ENCODE peak calls at places on chromosomes 12 and 14, in six cellular contexts. One of them, this sample, is unnamed.

GRCh38 chr14:67317822-67318221 is 41.8 kb downstream of the ATP6V1D start:
- DNase-seq in dorsolateral prefrontal cortex: no peak
- DNase-seq in fibroblast of lung: no peak
- DNase-seq in PC-3: peak; percentile 16
- DNase-seq in nephron progenitor cell: no peak
- DNase-seq in endodermal cell: no peak
- DNase-seq in this sample: no peak

GRCh38 chr12:122965851-122966742 is at the start of gene ABCB9:
- DNase-seq in dorsolateral prefrontal cortex: peak; percentile 93
- DNase-seq in fibroblast of lung: peak; percentile 83
- DNase-seq in PC-3: peak; percentile 96
- DNase-seq in nephron progenitor cell: peak; percentile 98
- DNase-seq in endodermal cell: peak; percentile 100
- DNase-seq in this sample: peak; percentile 88

GRCh38 chr14:85558505-85558904 is 28.6 kb downstream of the FLRT2 start:
- DNase-seq in dorsolateral prefrontal cortex: no peak
- DNase-seq in fibroblast of lung: no peak
- DNase-seq in PC-3: no peak
- DNase-seq in nephron progenitor cell: no peak
- DNase-seq in endodermal cell: no peak
- DNase-seq in this sample: no peak

GRCh38 chr14:99274346-99275221 is 2.6 kb upstream of the BCL11B start:
- DNase-seq in dorsolateral prefrontal cortex: peak; percentile 69
- DNase-seq in fibroblast of lung: peak; percentile 85
- DNase-seq in PC-3: peak; percentile 55
- DNase-seq in nephron progenitor cell: peak; percentile 87
- DNase-seq in endodermal cell: peak; percentile 98
- DNase-seq in this sample: no peak

GRCh38 chr14:83006071-83006670 is 1472.5 kb upstream of the SEL1L start:
- DNase-seq in dorsolateral prefrontal cortex: no peak
- DNase-seq in fibroblast of lung: no peak
- DNase-seq in PC-3: no peak
- DNase-seq in nephron progenitor cell: no peak
- DNase-seq in endodermal cell: peak; percentile 41
- DNase-seq in this sample: no peak

GRCh38 chr14:104307246-104307626 is 168.8 kb downstream of the KIF26A start:
- DNase-seq in dorsolateral prefrontal cortex: peak; percentile 24
- DNase-seq in fibroblast of lung: no peak
- DNase-seq in PC-3: no peak
- DNase-seq in nephron progenitor cell: no peak
- DNase-seq in endodermal cell: no peak
- DNase-seq in this sample: no peak

GRCh38 chr12:120761581-120761980 is 36.0 kb downstream of the ACADS start:
- DNase-seq in dorsolateral prefrontal cortex: no peak
- DNase-seq in fibroblast of lung: peak; percentile 39
- DNase-seq in PC-3: no peak
- DNase-seq in nephron progenitor cell: no peak
- DNase-seq in endodermal cell: peak; percentile 28
- DNase-seq in this sample: no peak

GRCh38 chr14:97458302-97459137 is 661.3 kb downstream of the VRK1 start:
- DNase-seq in dorsolateral prefrontal cortex: peak; percentile 30
- DNase-seq in fibroblast of lung: no peak
- DNase-seq in PC-3: no peak
- DNase-seq in nephron progenitor cell: peak; percentile 50
- DNase-seq in endodermal cell: peak; percentile 91
- DNase-seq in this sample: no peak

GRCh38 chr12:124398578-124399227 is 103.8 kb downstream of the RFLNA start:
- DNase-seq in dorsolateral prefrontal cortex: no peak
- DNase-seq in fibroblast of lung: no peak
- DNase-seq in PC-3: no peak
- DNase-seq in nephron progenitor cell: no peak
- DNase-seq in endodermal cell: no peak
- DNase-seq in this sample: no peak

GRCh38 chr14:106790189-106791036 is 1264.0 kb downstream of the TMEM121 start:
- DNase-seq in dorsolateral prefrontal cortex: no peak
- DNase-seq in fibroblast of lung: no peak
- DNase-seq in PC-3: peak; percentile 36
- DNase-seq in nephron progenitor cell: peak; percentile 19
- DNase-seq in endodermal cell: peak; percentile 64
- DNase-seq in this sample: peak; percentile 83

GRCh38 chr12:50188280-50188781 is 21.2 kb upstream of the CERS5 start:
- DNase-seq in dorsolateral prefrontal cortex: no peak
- DNase-seq in fibroblast of lung: peak; percentile 68
- DNase-seq in PC-3: no peak
- DNase-seq in nephron progenitor cell: no peak
- DNase-seq in endodermal cell: no peak
- DNase-seq in this sample: no peak

GRCh38 chr12:122875590-122876220 is 20.2 kb downstream of the VPS37B start:
- DNase-seq in dorsolateral prefrontal cortex: no peak
- DNase-seq in fibroblast of lung: peak; percentile 52
- DNase-seq in PC-3: no peak
- DNase-seq in nephron progenitor cell: no peak
- DNase-seq in endodermal cell: peak; percentile 53
- DNase-seq in this sample: peak; percentile 14

GRCh38 chr12:21912318-21912717 is 28.9 kb downstream of the ABCC9 start:
- DNase-seq in dorsolateral prefrontal cortex: no peak
- DNase-seq in fibroblast of lung: peak; percentile 45
- DNase-seq in PC-3: peak; percentile 88
- DNase-seq in nephron progenitor cell: no peak
- DNase-seq in endodermal cell: no peak
- DNase-seq in this sample: no peak

GRCh38 chr14:60116181-60116580 is 24.5 kb downstream of the PCNX4 start:
- DNase-seq in dorsolateral prefrontal cortex: no peak
- DNase-seq in fibroblast of lung: no peak
- DNase-seq in PC-3: no peak
- DNase-seq in nephron progenitor cell: no peak
- DNase-seq in endodermal cell: no peak
- DNase-seq in this sample: no peak

GRCh38 chr14:103563089-103563620 is 395 bp downstream of the COA8 start:
- DNase-seq in dorsolateral prefrontal cortex: no peak
- DNase-seq in fibroblast of lung: no peak
- DNase-seq in PC-3: peak; percentile 60
- DNase-seq in nephron progenitor cell: no peak
- DNase-seq in endodermal cell: no peak
- DNase-seq in this sample: no peak

GRCh38 chr12:113762155-113762848 is 203.8 kb downstream of the RBM19 start:
- DNase-seq in dorsolateral prefrontal cortex: no peak
- DNase-seq in fibroblast of lung: no peak
- DNase-seq in PC-3: no peak
- DNase-seq in nephron progenitor cell: peak; percentile 83
- DNase-seq in endodermal cell: peak; percentile 67
- DNase-seq in this sample: no peak

GRCh38 chr12:21775130-21775920 is 819 bp upstream of the KCNJ8 start:
- DNase-seq in dorsolateral prefrontal cortex: no peak
- DNase-seq in fibroblast of lung: no peak
- DNase-seq in PC-3: no peak
- DNase-seq in nephron progenitor cell: no peak
- DNase-seq in endodermal cell: peak; percentile 59
- DNase-seq in this sample: no peak

GRCh38 chr12:122064780-122065588 is 13.6 kb upstream of the MLXIP start:
- DNase-seq in dorsolateral prefrontal cortex: no peak
- DNase-seq in fibroblast of lung: peak; percentile 88
- DNase-seq in PC-3: peak; percentile 63
- DNase-seq in nephron progenitor cell: peak; percentile 76
- DNase-seq in endodermal cell: peak; percentile 90
- DNase-seq in this sample: no peak

GRCh38 chr14:92108345-92109254 is 2.2 kb upstream of the ATXN3 start:
- DNase-seq in dorsolateral prefrontal cortex: no peak
- DNase-seq in fibroblast of lung: no peak
- DNase-seq in PC-3: no peak
- DNase-seq in nephron progenitor cell: peak; percentile 27
- DNase-seq in endodermal cell: peak; percentile 75
- DNase-seq in this sample: peak; percentile 18

GRCh38 chr12:89345830-89346740 is 6.2 kb downstream of the DUSP6 start:
- DNase-seq in dorsolateral prefrontal cortex: peak; percentile 52
- DNase-seq in fibroblast of lung: peak; percentile 72
- DNase-seq in PC-3: peak; percentile 77
- DNase-seq in nephron progenitor cell: peak; percentile 47
- DNase-seq in endodermal cell: peak; percentile 96
- DNase-seq in this sample: no peak

GRCh38 chr12:1604464-1604863 is 10.1 kb upstream of the FBXL14 start:
- DNase-seq in dorsolateral prefrontal cortex: no peak
- DNase-seq in fibroblast of lung: no peak
- DNase-seq in PC-3: no peak
- DNase-seq in nephron progenitor cell: no peak
- DNase-seq in endodermal cell: no peak
- DNase-seq in this sample: no peak

GRCh38 chr12:52900166-52900895 is 4.5 kb downstream of the KRT8 start:
- DNase-seq in dorsolateral prefrontal cortex: no peak
- DNase-seq in fibroblast of lung: no peak
- DNase-seq in PC-3: peak; percentile 27
- DNase-seq in nephron progenitor cell: no peak
- DNase-seq in endodermal cell: no peak
- DNase-seq in this sample: no peak

GRCh38 chr14:68937790-68938514 is 41.1 kb downstream of the ACTN1 start:
- DNase-seq in dorsolateral prefrontal cortex: peak; percentile 59
- DNase-seq in fibroblast of lung: peak; percentile 56
- DNase-seq in PC-3: no peak
- DNase-seq in nephron progenitor cell: no peak
- DNase-seq in endodermal cell: peak; percentile 84
- DNase-seq in this sample: no peak

GRCh38 chr12:49471557-49471956 is 67.3 kb upstream of the KCNH3 start:
- DNase-seq in dorsolateral prefrontal cortex: no peak
- DNase-seq in fibroblast of lung: no peak
- DNase-seq in PC-3: no peak
- DNase-seq in nephron progenitor cell: no peak
- DNase-seq in endodermal cell: no peak
- DNase-seq in this sample: no peak

GRCh38 chr12:27064397-27065342 is 17.7 kb downstream of the C12orf71 start:
- DNase-seq in dorsolateral prefrontal cortex: no peak
- DNase-seq in fibroblast of lung: peak; percentile 20
- DNase-seq in PC-3: no peak
- DNase-seq in nephron progenitor cell: no peak
- DNase-seq in endodermal cell: no peak
- DNase-seq in this sample: no peak

GRCh38 chr14:61152851-61153364 is 128.2 kb downstream of the TMEM30B start:
- DNase-seq in dorsolateral prefrontal cortex: no peak
- DNase-seq in fibroblast of lung: peak; percentile 96
- DNase-seq in PC-3: peak; percentile 45
- DNase-seq in nephron progenitor cell: no peak
- DNase-seq in endodermal cell: no peak
- DNase-seq in this sample: no peak

GRCh38 chr12:22034709-22035506 is 11.1 kb upstream of the CMAS start:
- DNase-seq in dorsolateral prefrontal cortex: no peak
- DNase-seq in fibroblast of lung: peak; percentile 50
- DNase-seq in PC-3: no peak
- DNase-seq in nephron progenitor cell: no peak
- DNase-seq in endodermal cell: no peak
- DNase-seq in this sample: no peak

DNA sequence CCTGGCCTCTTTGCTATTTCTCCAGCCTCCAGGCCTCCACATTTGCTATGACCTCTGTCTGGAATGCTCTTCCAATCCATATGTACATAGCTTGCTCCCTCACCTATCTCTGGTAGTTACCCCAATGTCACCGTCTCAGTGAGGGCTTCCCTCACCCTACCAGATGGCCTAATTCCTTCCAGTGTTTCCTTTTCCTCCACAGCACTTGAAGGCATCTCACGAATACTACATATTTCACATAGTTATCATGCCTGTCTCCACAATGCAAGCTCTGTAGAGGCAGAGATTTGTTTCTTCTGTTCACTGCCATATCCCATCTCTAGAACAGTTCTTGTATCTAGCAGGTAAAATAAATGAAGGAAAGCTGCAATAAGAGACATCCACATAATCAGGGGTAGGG is 21.3 kb upstream of the HSP90B1 start:
- DNase-seq in dorsolateral prefrontal cortex: no peak
- DNase-seq in fibroblast of lung: peak; percentile 74
- DNase-seq in PC-3: no peak
- DNase-seq in nephron progenitor cell: no peak
- DNase-seq in endodermal cell: no peak
- DNase-seq in this sample: no peak
- TF ChIP-seq CTCF in dorsolateral prefrontal cortex: no peak
- TF ChIP-seq CTCF in fibroblast of lung: no peak
- TF ChIP-seq CTCF in PC-3: no peak
- TF ChIP-seq CTCF in nephron progenitor cell: no peak
- TF ChIP-seq CTCF in endodermal cell: no peak
- TF ChIP-seq CTCF in this sample: no peak

GRCh38 chr12:78406213-78406612 is 458.4 kb upstream of the SYT1 start:
- DNase-seq in dorsolateral prefrontal cortex: no peak
- DNase-seq in fibroblast of lung: no peak
- DNase-seq in PC-3: no peak
- DNase-seq in nephron progenitor cell: no peak
- DNase-seq in endodermal cell: no peak
- DNase-seq in this sample: no peak
- TF ChIP-seq CTCF in dorsolateral prefrontal cortex: no peak
- TF ChIP-seq CTCF in fibroblast of lung: no peak
- TF ChIP-seq CTCF in PC-3: no peak
- TF ChIP-seq CTCF in nephron progenitor cell: no peak
- TF ChIP-seq CTCF in endodermal cell: no peak
- TF ChIP-seq CTCF in this sample: no peak

GRCh38 chr12:95862038-95862437 is 3.3 kb downstream of the SNRPF start:
- DNase-seq in dorsolateral prefrontal cortex: no peak
- DNase-seq in fibroblast of lung: no peak
- DNase-seq in PC-3: no peak
- DNase-seq in nephron progenitor cell: no peak
- DNase-seq in endodermal cell: no peak
- DNase-seq in this sample: no peak
- TF ChIP-seq CTCF in dorsolateral prefrontal cortex: no peak
- TF ChIP-seq CTCF in fibroblast of lung: no peak
- TF ChIP-seq CTCF in PC-3: no peak
- TF ChIP-seq CTCF in nephron progenitor cell: no peak
- TF ChIP-seq CTCF in endodermal cell: no peak
- TF ChIP-seq CTCF in this sample: no peak

GRCh38 chr14:94406910-94407309 is 18.5 kb upstream of the SERPINA1 start:
- DNase-seq in dorsolateral prefrontal cortex: no peak
- DNase-seq in fibroblast of lung: no peak
- DNase-seq in PC-3: no peak
- DNase-seq in nephron progenitor cell: no peak
- DNase-seq in endodermal cell: no peak
- DNase-seq in this sample: no peak

GRCh38 chr14:94407906-94408305 is 19.5 kb upstream of the SERPINA1 start:
- DNase-seq in dorsolateral prefrontal cortex: no peak
- DNase-seq in fibroblast of lung: peak; percentile 59
- DNase-seq in PC-3: no peak
- DNase-seq in nephron progenitor cell: no peak
- DNase-seq in endodermal cell: no peak
- DNase-seq in this sample: no peak

GRCh38 chr14:94408546-94409095 is 20.2 kb upstream of the SERPINA1 start:
- DNase-seq in dorsolateral prefrontal cortex: no peak
- DNase-seq in fibroblast of lung: no peak
- DNase-seq in PC-3: no peak
- DNase-seq in nephron progenitor cell: no peak
- DNase-seq in endodermal cell: no peak
- DNase-seq in this sample: no peak

GRCh38 chr14:94412671-94413638 is 24.6 kb upstream of the SERPINA1 start:
- DNase-seq in dorsolateral prefrontal cortex: no peak
- DNase-seq in fibroblast of lung: no peak
- DNase-seq in PC-3: peak; percentile 12
- DNase-seq in nephron progenitor cell: no peak
- DNase-seq in endodermal cell: peak; percentile 72
- DNase-seq in this sample: no peak

DNA sequence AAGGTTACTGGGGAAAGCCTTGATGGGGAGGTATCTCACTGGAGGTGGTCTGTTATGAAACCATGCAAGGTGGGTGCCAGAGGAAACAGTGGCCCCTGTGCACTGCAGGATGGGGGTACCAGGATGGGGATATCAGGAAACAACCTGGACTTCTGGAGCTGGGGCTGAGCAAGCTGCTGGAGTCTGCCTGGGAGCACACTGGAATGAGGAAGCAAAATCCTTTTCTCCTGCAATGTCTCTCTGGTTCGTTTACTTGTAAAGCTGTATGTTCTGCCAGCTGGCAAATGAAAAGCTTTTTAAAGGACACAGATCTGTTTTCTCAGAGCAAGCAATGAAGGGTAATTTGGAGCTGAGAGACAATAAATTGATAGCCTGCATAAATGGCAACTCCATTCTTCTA is 23.2 kb upstream of the SERPINA1 start:
- DNase-seq in dorsolateral prefrontal cortex: no peak
- DNase-seq in fibroblast of lung: no peak
- DNase-seq in PC-3: no peak
- DNase-seq in nephron progenitor cell: no peak
- DNase-seq in endodermal cell: no peak
- DNase-seq in this sample: no peak
- TF ChIP-seq CTCF in dorsolateral prefrontal cortex: no peak
- TF ChIP-seq CTCF in fibroblast of lung: no peak
- TF ChIP-seq CTCF in PC-3: no peak
- TF ChIP-seq CTCF in nephron progenitor cell: no peak
- TF ChIP-seq CTCF in endodermal cell: no peak
- TF ChIP-seq CTCF in this sample: no peak

This sample was measured in activated B cell treated with CpG ODN at 0.5 μM for 24 hours.